ENCODE peak calls at places on chromosome 16, in six cellular contexts. X, S, D, L, C and Y are unnamed samples.
A peak's percentile ranks its signal among the peaks of the same experiment; 100 is the strongest.

GRCh38 chr16:67767953-67768352 is 38.4 kb downstream of the RANBP10 start:
- DNase-seq in D (peak; percentile 48), C (no peak), X (no peak), S (no peak), L (no peak), Y (no peak)

GRCh38 chr16:67537636-67538591 is 9.3 kb downstream of the RIPOR1 start:
- DNase-seq in D (no peak), S (no peak), C (peak; percentile 17), X (peak; percentile 88), L (no peak), Y (no peak)

GRCh38 chr16:22207715-22208360 is 1.8 kb downstream of the EEF2K start:
- DNase-seq in L (no peak), C (no peak), X (no peak), D (no peak), S (no peak), Y (no peak)

GRCh38 chr16:86716649-86717048 is 138.3 kb downstream of the FOXL1 start:
- DNase-seq in S (no peak), D (no peak), C (no peak), L (no peak), X (no peak), Y (no peak)

GRCh38 chr16:82263456-82264159 is 93.6 kb upstream of the MPHOSPH6 start:
- DNase-seq in D (peak; percentile 40), L (peak; percentile 14), X (peak; percentile 43), S (peak; percentile 68), C (peak; percentile 69), Y (peak; percentile 83)

GRCh38 chr16:19916064-19916463 is 31.4 kb upstream of the GPRC5B start:
- DNase-seq in L (no peak), D (no peak), X (no peak), S (no peak), C (no peak), Y (no peak)

GRCh38 chr16:670485-671352 is 2.8 kb downstream of the RHOT2 start:
- DNase-seq in S (no peak), C (no peak), D (no peak), L (no peak), X (no peak), Y (no peak)

GRCh38 chr16:29256501-29256981 is 150.0 kb downstream of the NPIPB11 start:
- DNase-seq in C (no peak), X (no peak), S (no peak), D (no peak), L (no peak), Y (no peak)

GRCh38 chr16:85349413-85350145 is 237.3 kb upstream of the CIBAR2 start:
- DNase-seq in C (no peak), X (no peak), L (no peak), D (no peak), S (no peak), Y (no peak)

GRCh38 chr16:3022697-3023414 is 886 bp downstream of the HCFC1R1 start:
- DNase-seq in L (no peak), X (peak; percentile 67), S (no peak), D (peak; percentile 60), C (no peak), Y (peak; percentile 83)